ENCODE peak calls at places on chromosome 10, in four cellular contexts. A is mammary epithelial cell, D is fibroblast of pulmonary artery, F is pancreas. I is an unnamed sample.

GRCh38 chr10:21145751-21146445 is 248.8 kb upstream of the NEBL start:
- DNase-seq in D (no peak), A (no peak), F (no peak), I (no peak)

GRCh38 chr10:117165557-117166419 is 27.7 kb upstream of the VAX1 start:
- DNase-seq in A (peak), F (peak), D (peak), I (peak)

GRCh38 chr10:102157224-102157623 is 5.0 kb downstream of the NOLC1 start:
- DNase-seq in A (no peak), F (no peak), D (no peak), I (no peak)

GRCh38 chr10:27779462-27779861 is 33.8 kb upstream of the MKX start:
- DNase-seq in D (no peak), A (no peak), F (no peak), I (peak)

GRCh38 chr10:132643709-132644543 is 106.3 kb downstream of the INPP5A start:
- DNase-seq in D (no peak), F (no peak), A (no peak), I (no peak)

GRCh38 chr10:20891338-20891714 is 5.8 kb downstream of the NEBL start:
- DNase-seq in D (peak), A (peak), F (no peak), I (peak)

GRCh38 chr10:22911889-22912762 is 15.7 kb upstream of the ARMC3 start:
- DNase-seq in D (peak), F (peak), A (no peak), I (peak)

GRCh38 chr10:43958071-43958432 is 309.4 kb upstream of the ZNF32 start:
- DNase-seq in F (no peak), D (no peak), A (no peak), I (no peak)

GRCh38 chr10:62585211-62585758 is 211.1 kb downstream of the ZNF365 start:
- DNase-seq in D (peak), A (no peak), F (no peak), I (peak)

GRCh38 chr10:114577133-114577532 is 80.9 kb downstream of the ABLIM1 start:
- DNase-seq in A (peak), D (peak), F (no peak), I (peak)

GRCh38 chr10:129958686-129959543 is 5.2 kb downstream of the EBF3 start:
- DNase-seq in A (no peak), F (no peak), D (peak), I (no peak)

GRCh38 chr10:73843254-73843653 is 31.1 kb downstream of the CAMK2G start:
- DNase-seq in F (no peak), D (no peak), A (no peak), I (no peak)

GRCh38 chr10:29646238-29646902 is 11.6 kb upstream of the SVIL start:
- DNase-seq in D (peak), F (no peak), A (peak), I (peak)

GRCh38 chr10:77458986-77459590 is 178.5 kb downstream of the KCNMA1 start:
- DNase-seq in A (no peak), D (peak), F (no peak), I (peak)

GRCh38 chr10:80497187-80498038 is 40.3 kb upstream of the SH2D4B start:
- DNase-seq in D (peak), A (peak), F (no peak), I (peak)

GRCh38 chr10:109089779-109090178 is 833.5 kb downstream of the XPNPEP1 start:
- DNase-seq in A (no peak), D (no peak), F (no peak), I (no peak)

GRCh38 chr10:87817291-87817872 is 644 bp downstream of the ATAD1 start:
- DNase-seq in A (no peak), D (peak), F (no peak), I (no peak)

GRCh38 chr10:73900068-73900467 is 10.9 kb upstream of the PLAU start:
- DNase-seq in A (no peak), F (no peak), D (no peak), I (no peak)

GRCh38 chr10:132836832-132837540 is 51.0 kb upstream of the NKX6-2 start:
- DNase-seq in A (peak), F (no peak), D (peak), I (peak)

GRCh38 chr10:50531388-50532077 is 92.2 kb downstream of the SGMS1 start:
- DNase-seq in A (no peak), D (no peak), F (no peak), I (no peak)

GRCh38 chr10:131874991-131875451 is 25.8 kb upstream of the PPP2R2D start:
- DNase-seq in A (peak), F (peak), D (peak), I (peak)

GRCh38 chr10:6136215-6137201 is 47.7 kb downstream of the RBM17 start:
- DNase-seq in D (peak), A (peak), F (no peak), I (no peak)

GRCh38 chr10:133378251-133379096 is 588 bp upstream of the PAOX start:
- DNase-seq in A (peak), D (peak), F (peak), I (peak)

GRCh38 chr10:77357611-77358010 is 280.0 kb downstream of the KCNMA1 start:
- DNase-seq in F (no peak), D (peak), A (peak), I (peak)

GRCh38 chr10:15579605-15580004 is 140.1 kb downstream of the ITGA8 start:
- DNase-seq in F (no peak), A (no peak), D (peak), I (peak)

GRCh38 chr10:79393924-79394610 is 46.8 kb downstream of the PPIF start:
- DNase-seq in D (no peak), F (no peak), A (no peak), I (no peak)

GRCh38 chr10:124791378-124792348 is at the start of gene EEF1AKMT2:
- DNase-seq in F (peak), A (peak), D (peak), I (peak)

GRCh38 chr10:8054243-8054497 is 318 bp upstream of the GATA3 start:
- DNase-seq in D (peak), A (no peak), F (no peak), I (no peak)

GRCh38 chr10:5512881-5513698 is 11.7 kb upstream of the CALML3 start:
- DNase-seq in F (no peak), D (no peak), A (no peak), I (peak)

GRCh38 chr10:132746801-132747625 is 38.9 kb downstream of the NKX6-2 start:
- DNase-seq in A (no peak), D (no peak), F (no peak), I (no peak)

GRCh38 chr10:79445217-79445707 is at the start of gene ZCCHC24:
- DNase-seq in F (peak), D (peak), A (peak), I (no peak)

GRCh38 chr10:79179404-79180309 is 110.9 kb downstream of the ZMIZ1 start:
- DNase-seq in D (no peak), A (no peak), F (no peak), I (no peak)

GRCh38 chr10:72375585-72375984 is 20.9 kb upstream of the DNAJB12 start:
- DNase-seq in D (peak), F (no peak), A (no peak), I (peak)

GRCh38 chr10:25682203-25682950 is 251.7 kb upstream of the MYO3A start:
- DNase-seq in D (peak), A (peak), F (no peak), I (peak)
- TF ChIP-seq CTCF in D (peak), A (no peak), F (no peak), I (peak)

GRCh38 chr10:116027355-116027754 is 245.7 kb downstream of the GFRA1 start:
- DNase-seq in D (no peak), A (no peak), F (no peak), I (no peak)

GRCh38 chr10:116030576-116030975 is 242.4 kb downstream of the GFRA1 start:
- DNase-seq in F (no peak), A (no peak), D (no peak), I (no peak)

GRCh38 chr10:116024479-116024878 is 248.5 kb downstream of the GFRA1 start:
- DNase-seq in D (no peak), F (no peak), A (no peak), I (no peak)

GRCh38 chr10:116029826-116030225 is 243.2 kb downstream of the GFRA1 start:
- DNase-seq in F (no peak), D (no peak), A (no peak), I (no peak)

GRCh38 chr10:116026315-116026714 is 246.7 kb downstream of the GFRA1 start:
- DNase-seq in F (no peak), A (no peak), D (no peak), I (no peak)
- TF ChIP-seq CTCF in F (no peak), A (no peak), D (no peak), I (peak)

GRCh38 chr10:70088299-70088698 is 35.7 kb downstream of the MACROH2A2 start:
- DNase-seq in D (no peak), F (no peak), A (no peak), I (no peak)

GRCh38 chr10:70087641-70088040 is 35.0 kb downstream of the MACROH2A2 start:
- DNase-seq in A (no peak), D (peak), F (no peak), I (no peak)

GRCh38 chr10:70085975-70086613 is 33.4 kb downstream of the MACROH2A2 start:
- DNase-seq in D (no peak), F (no peak), A (no peak), I (no peak)

GRCh38 chr10:70078937-70079336 is 26.3 kb downstream of the MACROH2A2 start:
- DNase-seq in A (no peak), D (no peak), F (no peak), I (no peak)

GRCh38 chr10:70084189-70084588 is 31.5 kb downstream of the MACROH2A2 start:
- DNase-seq in D (no peak), A (no peak), F (no peak), I (no peak)
- TF ChIP-seq CTCF in D (no peak), A (no peak), F (no peak), I (no peak)

GRCh38 chr10:48974757-48975156 is 35.1 kb upstream of the LRRC18 start:
- DNase-seq in D (no peak), F (no peak), A (no peak), I (no peak)
- TF ChIP-seq CTCF in D (no peak), F (no peak), A (no peak), I (no peak)

GRCh38 chr10:3082290-3082689 is 14.9 kb downstream of the PFKP start:
- DNase-seq in D (no peak), A (no peak), F (no peak), I (no peak)
- TF ChIP-seq CTCF in D (no peak), A (no peak), F (no peak), I (no peak)

GRCh38 chr10:82750538-82750937 is 875.5 kb downstream of the NRG3 start:
- DNase-seq in A (no peak), D (no peak), F (no peak), I (no peak)
- TF ChIP-seq CTCF in A (no peak), D (no peak), F (no peak), I (no peak)

DNA sequence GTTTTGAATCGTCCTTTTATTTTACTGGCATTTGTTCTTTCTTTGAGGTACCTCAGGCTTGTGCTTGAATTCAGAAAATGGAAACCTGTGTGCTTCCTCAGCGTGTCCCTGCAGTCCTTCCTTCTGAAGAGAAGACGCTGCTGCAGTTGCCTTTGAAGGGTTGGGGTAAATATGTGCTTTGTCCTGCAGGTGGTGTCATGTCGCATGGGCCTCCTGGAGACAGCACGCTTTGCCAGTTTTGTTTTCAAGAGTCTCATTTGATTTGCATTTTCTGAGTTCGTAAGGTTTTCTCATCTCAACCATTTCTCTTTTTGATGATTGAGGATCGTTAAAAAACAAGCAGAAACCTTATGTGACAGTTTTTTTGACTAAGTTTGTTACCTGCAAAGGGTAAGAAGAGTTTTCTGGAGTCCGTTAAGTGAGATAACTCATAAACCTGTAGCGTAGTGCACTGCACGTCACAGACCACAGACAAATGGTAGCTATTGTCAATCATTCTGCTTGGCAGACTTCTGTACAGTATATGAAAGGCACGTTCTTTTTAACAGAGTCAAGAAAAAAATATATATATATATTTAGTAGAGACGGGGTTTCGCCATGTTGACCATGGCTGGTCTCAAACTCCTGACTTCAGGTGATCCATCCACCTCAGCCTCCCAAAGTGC is 57.0 kb downstream of the CDC123 start:
- DNase-seq in F (no peak), A (no peak), D (no peak), I (no peak)
- TF ChIP-seq CTCF in F (no peak), A (peak), D (peak), I (peak)

GRCh38 chr10:127678091-127678490 is 58.9 kb upstream of the FOXI2 start:
- DNase-seq in A (no peak), F (no peak), D (no peak), I (no peak)

DNA sequence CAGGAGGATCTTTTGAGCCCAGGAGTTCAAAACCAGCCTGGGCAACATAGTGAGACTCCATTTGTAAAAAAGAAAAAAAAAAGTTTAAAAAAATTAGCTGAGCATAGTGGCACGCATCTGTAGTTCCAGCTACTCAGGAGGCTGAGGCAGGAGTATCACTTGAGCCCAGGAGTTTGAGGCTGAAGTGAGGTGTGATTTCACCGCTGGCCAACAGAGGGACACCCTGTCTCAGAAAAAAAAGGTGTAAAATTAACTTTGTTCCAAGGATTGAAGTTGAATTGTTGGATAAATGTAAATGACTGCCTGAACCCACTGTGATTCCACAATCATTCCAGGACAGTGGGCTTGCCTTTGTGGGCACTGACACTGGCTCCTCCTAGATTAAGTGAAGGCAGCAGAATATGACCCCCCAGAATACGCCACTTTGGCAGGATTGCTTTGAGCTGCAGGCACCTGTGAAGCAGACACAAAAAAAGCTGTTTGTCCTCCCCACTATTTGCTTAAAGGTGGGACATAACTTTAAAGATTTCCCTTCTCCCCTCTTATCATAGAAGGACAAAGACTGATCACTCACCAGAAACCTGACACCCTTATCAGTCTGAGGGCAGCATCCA is 57.2 kb upstream of the FOXI2 start:
- DNase-seq in F (no peak), D (no peak), A (no peak), I (no peak)
- TF ChIP-seq CTCF in F (no peak), D (no peak), A (peak), I (peak)

DNA sequence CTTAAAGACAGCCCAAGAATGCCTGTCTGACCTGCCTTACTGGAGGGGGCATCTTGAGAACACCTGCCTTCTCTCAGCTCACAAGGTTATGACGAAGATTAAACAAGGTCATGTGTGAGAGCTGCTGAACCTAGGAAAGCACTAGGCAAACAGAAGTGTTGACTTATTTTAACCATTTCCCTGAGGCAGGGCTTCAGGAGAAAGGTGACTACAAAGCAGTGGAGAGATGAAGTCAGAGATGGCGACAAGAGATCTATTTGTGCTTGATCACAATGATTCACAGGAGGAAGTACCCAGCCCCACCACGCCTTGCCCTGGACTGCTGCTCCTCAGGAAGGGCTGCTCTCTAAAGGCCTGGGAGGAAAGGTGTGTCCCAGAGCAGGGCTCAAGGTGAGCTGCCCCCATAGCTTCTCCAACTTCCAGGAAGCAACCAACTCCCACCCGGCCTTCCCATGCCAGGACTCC is 27.8 kb downstream of the STN1 start:
- DNase-seq in F (peak), D (peak), A (peak), I (no peak)
- TF ChIP-seq CTCF in F (no peak), D (no peak), A (no peak), I (no peak)

I was measured in fibroblast of villous mesenchyme.